ENCODE peak calls at places on chromosomes 7 and 10, in four cellular contexts. O, U, V and G are unnamed samples. For H3K9me3, the result is how much of the 10 kb centered on the place peaks cover.

GRCh38 chr10:125151824-125152634 is 8.3 kb downstream of the CTBP2 start:
- DNase-seq in O (no peak), U (peak), V (peak), G (no peak)

GRCh38 chr10:11919271-11919670 is 96.1 kb downstream of the PROSER2 start:
- DNase-seq in O (no peak), U (no peak), V (no peak), G (no peak)

GRCh38 chr10:104045151-104046089 is 40.3 kb downstream of the COL17A1 start:
- DNase-seq in O (no peak), U (no peak), V (peak), G (no peak)

GRCh38 chr10:24430591-24430990 is 221.7 kb downstream of the KIAA1217 start:
- DNase-seq in O (no peak), U (no peak), V (no peak), G (no peak)

GRCh38 chr7:81676105-81676811 is 93.6 kb downstream of the HGF start:
- DNase-seq in O (no peak), U (no peak), V (no peak), G (no peak)

GRCh38 chr7:47458486-47458885 is 123.4 kb downstream of the TNS3 start:
- DNase-seq in O (no peak), U (no peak), V (no peak), G (no peak)

GRCh38 chr7:139033346-139034114 is 2.3 kb downstream of the ZC3HAV1L start:
- DNase-seq in O (no peak), U (no peak), V (peak), G (no peak)

GRCh38 chr10:22210267-22210666 is 7.5 kb downstream of the EBLN1 start:
- DNase-seq in O (no peak), U (no peak), V (no peak), G (no peak)

GRCh38 chr10:78831001-78831400 is 237.8 kb upstream of the ZMIZ1 start:
- DNase-seq in O (no peak), U (no peak), V (no peak), G (no peak)

GRCh38 chr7:157674715-157675426 is 338.1 kb downstream of the DNAJB6 start:
- DNase-seq in O (no peak), U (no peak), V (no peak), G (no peak)

GRCh38 chr7:2971914-2972530 is 71.6 kb downstream of the CARD11 start:
- DNase-seq in O (no peak), U (no peak), V (no peak), G (no peak)

GRCh38 chr10:113232928-113233511 is 283.0 kb downstream of the TCF7L2 start:
- DNase-seq in O (peak), U (no peak), V (no peak), G (no peak)

GRCh38 chr10:110279062-110279986 is 25.4 kb downstream of the SMNDC1 start:
- DNase-seq in O (no peak), U (no peak), V (peak), G (peak)

GRCh38 chr10:110077436-110078120 is 69.8 kb downstream of the ADD3 start:
- DNase-seq in O (no peak), U (no peak), V (no peak), G (peak)

GRCh38 chr10:119713744-119714483 is 11.9 kb upstream of the INPP5F start:
- DNase-seq in O (no peak), U (no peak), V (no peak), G (no peak)

GRCh38 chr7:109695386-109695785 is 1125.7 kb downstream of the DNAJB9 start:
- DNase-seq in O (no peak), U (no peak), V (no peak), G (no peak)

GRCh38 chr10:71268247-71268691 is 50.8 kb upstream of the SLC29A3 start:
- DNase-seq in O (no peak), U (no peak), V (no peak), G (no peak)

GRCh38 chr7:55571534-55572377 is 546 bp downstream of the VOPP1 start:
- DNase-seq in O (peak), U (peak), V (peak), G (peak)

GRCh38 chr7:102891693-102892261 is 21.0 kb upstream of the LRRC17 start:
- DNase-seq in O (no peak), U (peak), V (no peak), G (no peak)

GRCh38 chr7:72077776-72078175 is 334.4 kb downstream of the CALN1 start:
- DNase-seq in O (no peak), U (no peak), V (no peak), G (no peak)

GRCh38 chr7:272631-273030 is 17.3 kb upstream of the FOXL3 start:
- DNase-seq in O (no peak), U (peak), V (no peak), G (no peak)

GRCh38 chr10:106722524-106722923 is 442.0 kb downstream of the SORCS1 start:
- DNase-seq in O (no peak), U (no peak), V (no peak), G (no peak)

GRCh38 chr7:155059703-155060102 is 10.4 kb upstream of the HTR5A start:
- DNase-seq in O (no peak), U (no peak), V (no peak), G (no peak)

GRCh38 chr10:17710181-17710580 is 41.8 kb upstream of the TMEM236 start:
- DNase-seq in O (no peak), U (no peak), V (no peak), G (no peak)

GRCh38 chr7:13830604-13830915 is 158.9 kb downstream of the ETV1 start:
- DNase-seq in O (no peak), U (no peak), V (no peak), G (no peak)

GRCh38 chr7:117667456-117667855 is 187.6 kb downstream of the CFTR start:
- DNase-seq in O (no peak), U (no peak), V (no peak), G (no peak)

GRCh38 chr10:78433063-78433717 is 399.5 kb downstream of the RPS24 start:
- DNase-seq in O (no peak), U (peak), V (no peak), G (no peak)

GRCh38 chr10:35127289-35127891 is 744 bp downstream of the CREM start:
- DNase-seq in O (peak), U (peak), V (peak), G (no peak)

GRCh38 chr10:84693006-84693405 is 364.6 kb downstream of the CCSER2 start:
- DNase-seq in O (no peak), U (no peak), V (no peak), G (no peak)

GRCh38 chr10:7526017-7526400 is 115.2 kb upstream of the SFMBT2 start:
- DNase-seq in O (no peak), U (no peak), V (no peak), G (no peak)

GRCh38 chr10:128324058-128324457 is 197.8 kb upstream of the MKI67 start:
- DNase-seq in O (no peak), U (peak), V (peak), G (no peak)

DNA sequence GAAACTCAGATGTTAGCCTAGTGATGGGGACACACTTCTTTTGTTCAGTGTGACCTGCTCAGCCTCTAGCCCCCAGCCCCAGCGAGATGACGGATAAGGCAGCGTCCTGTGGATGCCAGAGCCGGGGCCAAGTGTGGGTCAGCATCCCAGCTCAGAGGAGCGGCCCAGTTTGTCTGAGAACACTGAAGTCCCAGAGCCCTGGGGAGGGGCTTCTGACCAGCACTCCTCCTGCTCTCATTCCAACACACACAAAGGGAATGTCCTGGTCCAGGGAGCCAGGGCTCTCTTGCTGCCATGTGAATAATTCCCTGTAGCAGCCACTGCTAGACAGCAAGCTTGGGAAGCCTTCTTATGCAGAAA is 4.5 kb upstream of the ATP6V0E2 start:
- DNase-seq in O (no peak), U (no peak), V (no peak), G (no peak)
- H3K27ac ChIP-seq in O (peak), U (peak), V (peak), G (no peak)

GRCh38 chr10:108598831-108599230 is 1324.5 kb downstream of the XPNPEP1 start:
- DNase-seq in O (no peak), U (no peak), V (no peak), G (no peak)
- H3K4me3 ChIP-seq in O (no peak), U (no peak), V (no peak), G (no peak)

DNA sequence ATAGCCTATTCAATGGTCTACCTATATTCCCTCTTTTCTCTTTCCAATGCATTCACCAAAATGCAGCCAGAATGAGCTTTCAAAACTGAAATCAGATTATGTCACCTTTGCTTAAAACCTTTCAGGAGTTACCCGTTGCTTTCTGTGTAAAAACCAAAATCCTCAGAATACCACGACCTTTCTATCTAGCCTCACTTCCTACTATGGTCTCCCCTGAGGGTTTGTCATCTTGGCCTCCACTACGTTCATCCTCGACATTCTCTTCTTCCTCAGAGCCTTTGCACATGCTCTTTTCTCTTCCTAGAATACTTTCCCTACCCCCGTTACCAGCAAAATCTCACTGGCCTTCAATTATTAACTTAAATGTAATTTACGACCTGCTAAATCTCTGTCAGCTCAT is 380.9 kb upstream of the C7orf33 start:
- DNase-seq in O (no peak), U (no peak), V (no peak), G (no peak)
- H3K9me3 ChIP-seq in O (under half), U (under half), V (under half), G (under half)

GRCh38 chr10:48377751-48378585 is 71.5 kb downstream of the MAPK8 start:
- DNase-seq in O (no peak), U (no peak), V (no peak), G (no peak)
- H3K27ac ChIP-seq in O (no peak), U (no peak), V (peak), G (no peak)